ENCODE peak calls at places on chromosomes 13 and 19, in six cellular contexts. J is ELR, N is tibial artery, A is SK-MEL-5, E is C1 segment of cervical spinal cord, T is GM10248. X is an unnamed sample.

GRCh38 chr19:46861691-46862503 is 1.1 kb downstream of the ARHGAP35 start:
- DNase-seq in E (no peak), T (no peak), J (peak), A (no peak), N (no peak), X (peak)

GRCh38 chr19:14127929-14128509 is 8.4 kb downstream of the ASF1B start:
- DNase-seq in E (no peak), N (no peak), J (no peak), A (no peak), T (peak), X (peak)

GRCh38 chr19:28829762-28830161 is 383.2 kb downstream of the UQCRFS1 start:
- DNase-seq in E (no peak), T (no peak), J (no peak), N (no peak), A (no peak), X (no peak)

GRCh38 chr19:40279761-40280607 is 5.2 kb downstream of the AKT2 start:
- DNase-seq in N (no peak), E (no peak), A (no peak), T (peak), J (no peak), X (no peak)

GRCh38 chr13:79393564-79394249 is 12.3 kb downstream of the RBM26 start:
- DNase-seq in N (no peak), J (no peak), A (peak), E (no peak), T (peak), X (peak)

GRCh38 chr19:13078897-13079541 is 23.6 kb downstream of the LYL1 start:
- DNase-seq in T (no peak), A (no peak), N (no peak), J (no peak), E (no peak), X (no peak)

GRCh38 chr13:112066624-112067004 is 335 bp upstream of the SOX1 start:
- DNase-seq in J (no peak), N (no peak), A (peak), E (no peak), T (no peak), X (no peak)

GRCh38 chr13:97810152-97810551 is 143.3 kb upstream of the IPO5 start:
- DNase-seq in A (peak), E (no peak), J (peak), N (no peak), T (no peak), X (no peak)

GRCh38 chr19:51572415-51572814 is 1.3 kb downstream of the ZNF175 start:
- DNase-seq in J (peak), A (no peak), N (no peak), E (no peak), T (peak), X (no peak)

GRCh38 chr13:44523176-44524017 is 52.7 kb downstream of the TSC22D1 start:
- DNase-seq in N (no peak), T (peak), J (peak), A (no peak), E (no peak), X (peak)

GRCh38 chr13:107462501-107462900 is 752.8 kb downstream of the LIG4 start:
- DNase-seq in T (no peak), A (no peak), E (no peak), J (no peak), N (no peak), X (no peak)

GRCh38 chr13:79745141-79745540 is 264.2 kb downstream of the NDFIP2 start:
- DNase-seq in T (no peak), N (no peak), J (no peak), E (no peak), A (no peak), X (no peak)

GRCh38 chr19:15551183-15552004 is 43.1 kb downstream of the CYP4F22 start:
- DNase-seq in J (peak), E (no peak), N (no peak), T (peak), A (peak), X (peak)

GRCh38 chr19:10418281-10419199 is 1.8 kb upstream of the PDE4A start:
- DNase-seq in T (no peak), J (peak), A (no peak), N (no peak), E (no peak), X (no peak)

GRCh38 chr13:79314652-79315051 is 91.4 kb downstream of the RBM26 start:
- DNase-seq in A (no peak), J (no peak), N (no peak), E (no peak), T (no peak), X (no peak)

GRCh38 chr19:39032164-39032918 is at the start of gene FBXO27:
- DNase-seq in T (no peak), N (no peak), J (peak), A (no peak), E (no peak), X (peak)

GRCh38 chr19:5263615-5264014 is 77.0 kb downstream of the PTPRS start:
- DNase-seq in N (no peak), A (no peak), E (no peak), J (no peak), T (no peak), X (no peak)

GRCh38 chr13:35917252-35917941 is 213.8 kb downstream of the DCLK1 start:
- DNase-seq in A (no peak), J (no peak), E (no peak), T (no peak), N (no peak), X (peak)

GRCh38 chr13:104832265-104832664 is 1703.2 kb downstream of the EFNB2 start:
- DNase-seq in N (no peak), J (no peak), A (no peak), E (no peak), T (no peak), X (no peak)

GRCh38 chr13:94205896-94206295 is 273.6 kb downstream of the DCT start:
- DNase-seq in A (no peak), T (no peak), N (no peak), J (no peak), E (no peak), X (no peak)

GRCh38 chr19:10517361-10517759 is at the start of gene S1PR5:
- DNase-seq in J (peak), T (no peak), E (peak), N (no peak), A (peak), X (no peak)

GRCh38 chr13:99062593-99062992 is 84.7 kb upstream of the DOCK9 start:
- DNase-seq in J (no peak), T (no peak), A (no peak), N (peak), E (peak), X (no peak)

GRCh38 chr13:104008075-104008474 is 941.9 kb upstream of the SLC10A2 start:
- DNase-seq in N (no peak), A (no peak), E (no peak), J (no peak), T (no peak), X (no peak)

GRCh38 chr13:44795176-44795575 is 194.1 kb downstream of the NUFIP1 start:
- DNase-seq in N (no peak), T (no peak), J (no peak), A (no peak), E (no peak), X (no peak)

GRCh38 chr19:51147663-51148062 is 5.6 kb downstream of the SIGLEC7 start:
- DNase-seq in N (no peak), J (no peak), A (no peak), E (no peak), T (no peak), X (no peak)

GRCh38 chr19:38831142-38831605 is 420 bp downstream of the ECH1 start:
- DNase-seq in N (peak), E (no peak), A (peak), J (peak), T (peak), X (no peak)

GRCh38 chr13:63636231-63636993 is 2220.8 kb upstream of the PCDH20 start:
- DNase-seq in N (no peak), E (no peak), J (peak), T (no peak), A (peak), X (peak)

GRCh38 chr19:16216744-16217670 is 19.3 kb downstream of the AP1M1 start:
- DNase-seq in N (peak), E (no peak), A (no peak), T (no peak), J (no peak), X (no peak)

GRCh38 chr19:1725100-1726064 is 27.9 kb upstream of the ONECUT3 start:
- DNase-seq in A (peak), N (no peak), T (peak), J (peak), E (peak), X (peak)

GRCh38 chr13:35514801-35515502 is 38.5 kb upstream of the MAB21L1 start:
- DNase-seq in T (no peak), N (no peak), E (no peak), A (no peak), J (no peak), X (no peak)

GRCh38 chr19:2497186-2497585 is 21.3 kb downstream of the GADD45B start:
- DNase-seq in T (no peak), J (no peak), A (no peak), N (no peak), E (no peak), X (no peak)

GRCh38 chr13:93460005-93460404 is 233.4 kb downstream of the GPC6 start:
- DNase-seq in T (no peak), J (no peak), A (no peak), N (no peak), E (no peak), X (no peak)

GRCh38 chr13:106561551-106562170 is 6.3 kb downstream of the ARGLU1 start:
- DNase-seq in T (peak), E (peak), J (no peak), A (no peak), N (no peak), X (peak)

GRCh38 chr13:60047943-60048342 is 115.8 kb downstream of the DIAPH3 start:
- DNase-seq in N (no peak), T (no peak), J (no peak), A (peak), E (no peak), X (no peak)

GRCh38 chr13:80924596-80924995 is 583.7 kb upstream of the SPRY2 start:
- DNase-seq in N (peak), J (peak), A (no peak), T (no peak), E (no peak), X (no peak)

GRCh38 chr13:51681037-51681678 is 96.9 kb downstream of the WDFY2 start:
- DNase-seq in E (no peak), T (no peak), A (no peak), J (peak), N (no peak), X (no peak)

X was measured in GM06990.